ENCODE peak calls at places on chromosomes 5 and 9, in four cellular contexts. One of them, this sample, is unnamed. For H3K36me3, the result is how much of the 10 kb centered on the place peaks cover.

GRCh38 chr5:5374034-5374715 is 48.3 kb upstream of the ICE1 start:
- DNase-seq in brain microvascular endothelial cell: peak
- DNase-seq in OCI-LY7: no peak
- DNase-seq in lung: no peak
- DNase-seq in this sample: peak

GRCh38 chr5:10660720-10661387 is 97.0 kb downstream of the ANKRD33B start:
- DNase-seq in OCI-LY7: no peak
- DNase-seq in brain microvascular endothelial cell: no peak
- DNase-seq in lung: no peak
- DNase-seq in this sample: no peak

GRCh38 chr5:57174128-57174849 is 430 bp downstream of the GPBP1 start:
- DNase-seq in OCI-LY7: peak
- DNase-seq in brain microvascular endothelial cell: no peak
- DNase-seq in lung: no peak
- DNase-seq in this sample: peak

GRCh38 chr9:110125207-110125751 is 82.7 kb downstream of the C9orf152 start:
- DNase-seq in OCI-LY7: no peak
- DNase-seq in brain microvascular endothelial cell: peak
- DNase-seq in lung: peak
- DNase-seq in this sample: peak

GRCh38 chr5:10330511-10331105 is 22.9 kb upstream of the MARCHF6 start:
- DNase-seq in lung: no peak
- DNase-seq in OCI-LY7: no peak
- DNase-seq in brain microvascular endothelial cell: no peak
- DNase-seq in this sample: no peak

GRCh38 chr9:86859056-86859455 is 88.2 kb downstream of the GAS1 start:
- DNase-seq in OCI-LY7: no peak
- DNase-seq in lung: no peak
- DNase-seq in brain microvascular endothelial cell: no peak
- DNase-seq in this sample: no peak

GRCh38 chr9:101587644-101588043 is 7.1 kb downstream of the PPP3R2 start:
- DNase-seq in brain microvascular endothelial cell: no peak
- DNase-seq in lung: no peak
- DNase-seq in OCI-LY7: no peak
- DNase-seq in this sample: no peak

GRCh38 chr9:89919171-89919681 is 314.4 kb downstream of the GADD45G start:
- DNase-seq in brain microvascular endothelial cell: no peak
- DNase-seq in lung: peak
- DNase-seq in OCI-LY7: peak
- DNase-seq in this sample: no peak

GRCh38 chr9:135216236-135216635 is 128.8 kb downstream of the OLFM1 start:
- DNase-seq in brain microvascular endothelial cell: no peak
- DNase-seq in lung: no peak
- DNase-seq in OCI-LY7: no peak
- DNase-seq in this sample: peak

GRCh38 chr5:10595678-10596309 is 31.9 kb downstream of the ANKRD33B start:
- DNase-seq in brain microvascular endothelial cell: peak
- DNase-seq in lung: no peak
- DNase-seq in OCI-LY7: no peak
- DNase-seq in this sample: peak

GRCh38 chr5:176170084-176170483 is 68.1 kb upstream of the SIMC1 start:
- DNase-seq in brain microvascular endothelial cell: no peak
- DNase-seq in OCI-LY7: no peak
- DNase-seq in lung: no peak
- DNase-seq in this sample: no peak

GRCh38 chr9:101860920-101861319 is 122.5 kb upstream of the GRIN3A start:
- DNase-seq in lung: no peak
- DNase-seq in OCI-LY7: no peak
- DNase-seq in brain microvascular endothelial cell: no peak
- DNase-seq in this sample: no peak

GRCh38 chr5:37121465-37121864 is 127.7 kb downstream of the CPLANE1 start:
- DNase-seq in lung: no peak
- DNase-seq in OCI-LY7: no peak
- DNase-seq in brain microvascular endothelial cell: no peak
- DNase-seq in this sample: no peak

GRCh38 chr5:119016125-119016774 is 27.9 kb upstream of the DTWD2 start:
- DNase-seq in brain microvascular endothelial cell: no peak
- DNase-seq in lung: no peak
- DNase-seq in OCI-LY7: peak
- DNase-seq in this sample: no peak

GRCh38 chr9:110452227-110452801 is 114.7 kb upstream of the TXNDC8 start:
- DNase-seq in brain microvascular endothelial cell: no peak
- DNase-seq in lung: no peak
- DNase-seq in OCI-LY7: peak
- DNase-seq in this sample: peak

GRCh38 chr5:60960591-60960990 is 15.6 kb downstream of the NDUFAF2 start:
- DNase-seq in OCI-LY7: peak
- DNase-seq in lung: no peak
- DNase-seq in brain microvascular endothelial cell: peak
- DNase-seq in this sample: no peak

GRCh38 chr9:89144242-89144641 is 34.4 kb downstream of the SHC3 start:
- DNase-seq in lung: no peak
- DNase-seq in OCI-LY7: no peak
- DNase-seq in brain microvascular endothelial cell: no peak
- DNase-seq in this sample: no peak

GRCh38 chr9:83027153-83027867 is 35.6 kb downstream of the RASEF start:
- DNase-seq in brain microvascular endothelial cell: peak
- DNase-seq in OCI-LY7: no peak
- DNase-seq in lung: no peak
- DNase-seq in this sample: peak

GRCh38 chr5:156096259-156096658 is 230.7 kb upstream of the SGCD start:
- DNase-seq in lung: no peak
- DNase-seq in brain microvascular endothelial cell: no peak
- DNase-seq in OCI-LY7: no peak
- DNase-seq in this sample: no peak

GRCh38 chr9:125601986-125602385 is 105.0 kb downstream of the MAPKAP1 start:
- DNase-seq in lung: no peak
- DNase-seq in OCI-LY7: no peak
- DNase-seq in brain microvascular endothelial cell: no peak
- DNase-seq in this sample: no peak

GRCh38 chr5:31719988-31720387 is 81.1 kb downstream of the PDZD2 start:
- DNase-seq in brain microvascular endothelial cell: no peak
- DNase-seq in lung: no peak
- DNase-seq in OCI-LY7: no peak
- DNase-seq in this sample: no peak

GRCh38 chr9:120625222-120625621 is 45.3 kb upstream of the CDK5RAP2 start:
- DNase-seq in OCI-LY7: no peak
- DNase-seq in brain microvascular endothelial cell: no peak
- DNase-seq in lung: no peak
- DNase-seq in this sample: no peak

GRCh38 chr5:6461793-6462650 is 13.4 kb downstream of the UBE2QL1 start:
- DNase-seq in lung: no peak
- DNase-seq in brain microvascular endothelial cell: no peak
- DNase-seq in OCI-LY7: no peak
- DNase-seq in this sample: no peak

GRCh38 chr5:83157120-83157519 is 79.8 kb downstream of the XRCC4 start:
- DNase-seq in lung: no peak
- DNase-seq in OCI-LY7: no peak
- DNase-seq in brain microvascular endothelial cell: no peak
- DNase-seq in this sample: no peak

GRCh38 chr5:63831381-63831780 is 130.9 kb downstream of the HTR1A start:
- DNase-seq in lung: no peak
- DNase-seq in brain microvascular endothelial cell: no peak
- DNase-seq in OCI-LY7: no peak
- DNase-seq in this sample: no peak

GRCh38 chr5:28408186-28408585 is 1369.8 kb upstream of the CDH9 start:
- DNase-seq in brain microvascular endothelial cell: peak
- DNase-seq in OCI-LY7: no peak
- DNase-seq in lung: no peak
- DNase-seq in this sample: no peak

GRCh38 chr5:97550164-97550563 is 367.1 kb upstream of the RIOK2 start:
- DNase-seq in lung: no peak
- DNase-seq in brain microvascular endothelial cell: peak
- DNase-seq in OCI-LY7: no peak
- DNase-seq in this sample: peak

GRCh38 chr5:92374859-92375258 is 991.7 kb upstream of the ARRDC3 start:
- DNase-seq in lung: no peak
- DNase-seq in brain microvascular endothelial cell: no peak
- DNase-seq in OCI-LY7: no peak
- DNase-seq in this sample: no peak

DNA sequence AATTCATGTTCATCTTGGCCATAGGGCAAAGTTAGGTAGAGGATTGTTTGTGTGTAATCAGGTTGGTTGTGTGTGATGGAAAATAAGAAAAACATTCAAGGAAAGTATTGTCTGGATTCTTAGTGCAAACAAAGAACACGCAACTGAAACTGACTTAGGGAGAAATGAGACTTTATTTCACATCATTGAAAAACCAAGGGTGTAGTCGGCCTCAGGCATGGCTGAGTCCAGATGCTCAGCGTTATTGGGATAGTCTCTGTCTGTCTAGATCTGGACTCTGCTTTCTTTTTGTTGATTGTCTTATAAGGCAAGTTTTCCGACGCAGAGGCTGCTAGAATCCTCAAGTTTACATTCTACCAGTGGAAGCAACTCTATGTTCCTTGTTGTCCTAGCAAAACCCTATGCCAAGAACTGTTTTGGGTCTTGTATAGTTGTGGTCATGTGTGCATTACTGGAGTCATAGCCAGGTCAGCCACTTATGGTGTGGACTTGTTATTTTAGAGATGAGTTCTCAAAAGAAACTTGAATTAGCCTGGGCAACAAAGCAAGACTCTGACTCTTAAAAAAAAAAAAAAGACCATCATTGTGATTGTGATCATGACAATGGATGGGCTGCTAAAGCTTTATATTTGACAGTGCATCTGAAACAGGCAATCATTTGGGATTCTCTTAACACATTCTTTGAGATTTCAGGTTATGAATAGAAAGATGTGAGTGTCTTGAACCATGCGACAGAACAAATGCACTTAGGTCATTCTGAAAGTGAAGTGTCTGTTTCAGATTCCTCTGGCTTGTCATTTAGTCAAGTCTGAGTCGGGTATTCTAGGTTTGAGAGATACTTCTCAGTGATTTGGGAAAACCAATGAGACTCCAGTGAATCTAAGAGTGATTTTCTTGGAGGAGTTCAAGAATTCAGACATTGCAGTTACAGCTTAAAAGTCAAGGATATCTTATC is 82.6 kb downstream of the DOCK2 start:
- DNase-seq in OCI-LY7: no peak
- DNase-seq in lung: no peak
- DNase-seq in brain microvascular endothelial cell: no peak
- DNase-seq in this sample: no peak
- H3K36me3 ChIP-seq in OCI-LY7: half or more
- H3K36me3 ChIP-seq in lung: under half
- H3K36me3 ChIP-seq in brain microvascular endothelial cell: under half
- H3K36me3 ChIP-seq in this sample: under half

GRCh38 chr5:69170969-69171368 is 4.0 kb downstream of the CCNB1 start:
- DNase-seq in OCI-LY7: no peak
- DNase-seq in lung: no peak
- DNase-seq in brain microvascular endothelial cell: no peak
- DNase-seq in this sample: no peak
- H3K36me3 ChIP-seq in OCI-LY7: half or more
- H3K36me3 ChIP-seq in lung: under half
- H3K36me3 ChIP-seq in brain microvascular endothelial cell: under half
- H3K36me3 ChIP-seq in this sample: under half

GRCh38 chr9:32449969-32450368 is 65.5 kb downstream of the ACO1 start:
- DNase-seq in brain microvascular endothelial cell: no peak
- DNase-seq in OCI-LY7: no peak
- DNase-seq in lung: no peak
- DNase-seq in this sample: no peak
- H3K36me3 ChIP-seq in brain microvascular endothelial cell: half or more
- H3K36me3 ChIP-seq in OCI-LY7: under half
- H3K36me3 ChIP-seq in lung: under half
- H3K36me3 ChIP-seq in this sample: under half

DNA sequence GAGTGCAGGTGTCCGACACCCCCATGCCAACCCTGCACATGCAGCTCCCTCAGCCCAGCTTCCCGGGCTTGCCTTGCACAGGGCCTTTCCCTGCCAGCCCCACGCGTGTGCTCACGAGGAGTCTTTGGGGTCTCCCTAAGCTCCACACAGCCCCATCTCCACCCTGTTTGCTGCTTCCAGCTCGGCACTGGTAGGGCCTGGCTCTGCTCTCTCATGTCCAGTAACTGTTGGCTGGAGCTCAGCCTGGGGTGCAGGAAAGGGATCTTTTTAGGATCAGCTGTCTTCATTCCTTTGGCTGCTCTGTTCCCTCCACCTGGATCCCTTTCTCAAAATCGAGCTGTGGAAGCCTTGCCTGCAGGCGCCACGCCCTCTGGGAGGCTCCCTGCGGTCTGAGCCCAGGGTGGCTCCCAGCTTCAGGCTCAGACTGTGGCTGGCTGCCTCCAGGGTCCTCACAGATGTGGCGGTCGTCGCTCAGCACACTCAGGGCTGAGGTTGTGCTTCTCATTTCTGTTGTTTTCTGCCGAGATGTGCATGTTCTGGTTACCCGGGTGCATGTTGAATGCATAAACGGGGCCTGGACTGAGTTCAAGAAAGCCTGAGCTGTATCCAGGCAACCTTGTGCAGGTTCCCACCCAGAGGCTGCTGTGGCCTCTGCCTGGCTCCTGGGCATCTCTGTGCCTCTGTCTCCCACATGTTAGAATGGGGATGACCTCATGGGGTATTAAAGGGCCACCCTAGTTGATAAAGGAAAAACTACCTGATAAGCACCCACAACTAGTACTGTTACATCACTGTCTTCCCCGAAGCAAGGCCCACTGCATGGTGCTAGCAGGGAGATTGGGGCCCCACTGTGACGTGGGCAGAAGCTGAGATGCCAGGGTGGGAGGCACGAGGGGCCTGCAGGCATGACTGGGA is 4.3 kb downstream of the CACNA1B start:
- DNase-seq in brain microvascular endothelial cell: no peak
- DNase-seq in OCI-LY7: no peak
- DNase-seq in lung: no peak
- DNase-seq in this sample: peak
- H3K36me3 ChIP-seq in brain microvascular endothelial cell: under half
- H3K36me3 ChIP-seq in OCI-LY7: under half
- H3K36me3 ChIP-seq in lung: under half
- H3K36me3 ChIP-seq in this sample: under half

GRCh38 chr9:127482662-127483061 is 31.4 kb downstream of the LRSAM1 start:
- DNase-seq in brain microvascular endothelial cell: no peak
- DNase-seq in OCI-LY7: no peak
- DNase-seq in lung: no peak
- DNase-seq in this sample: no peak
- H3K36me3 ChIP-seq in brain microvascular endothelial cell: under half
- H3K36me3 ChIP-seq in OCI-LY7: under half
- H3K36me3 ChIP-seq in lung: under half
- H3K36me3 ChIP-seq in this sample: under half

This sample was measured in osteoblast.